ENCODE peak calls at places on chromosomes 7 and 10, in four cellular contexts. N is HCT116, M is HepG2, J is K562. S is an unnamed sample.

GRCh38 chr7:103446046-103446520 is at the start of gene SLC26A5:
- DNase-seq in J (peak; percentile 74), M (no peak), N (no peak), S (no peak)

GRCh38 chr7:137816696-137817320 is 30.0 kb downstream of the DGKI start:
- DNase-seq in J (no peak), N (no peak), M (peak; percentile 5), S (no peak)

GRCh38 chr10:128431083-128431482 is 304.9 kb upstream of the MKI67 start:
- DNase-seq in N (no peak), J (no peak), M (no peak), S (no peak)

GRCh38 chr7:90474284-90475210 is 5.1 kb downstream of the PTTG1IP2 start:
- DNase-seq in J (no peak), M (no peak), N (peak; percentile 8), S (no peak)

GRCh38 chr7:47481656-47482012 is 100.3 kb downstream of the TNS3 start:
- DNase-seq in M (no peak), J (no peak), N (no peak), S (no peak)

GRCh38 chr7:107691713-107692112 is 31.1 kb downstream of the SLC26A4 start:
- DNase-seq in N (no peak), M (no peak), J (no peak), S (no peak)

GRCh38 chr10:82982110-82982608 is 1107.2 kb downstream of the NRG3 start:
- DNase-seq in N (no peak), M (no peak), J (no peak), S (peak; percentile 72)

GRCh38 chr7:138328215-138328614 is 131.8 kb upstream of the TRIM24 start:
- DNase-seq in M (peak; percentile 87), J (no peak), N (no peak), S (no peak)

GRCh38 chr7:5532520-5533335 is 109.1 kb upstream of the TNRC18 start:
- DNase-seq in N (no peak), M (peak; percentile 66), J (peak; percentile 40), S (no peak)

GRCh38 chr10:50972591-50972990 is 87.2 kb upstream of the A1CF start:
- DNase-seq in J (no peak), M (peak; percentile 54), N (no peak), S (no peak)

GRCh38 chr10:43930243-43930642 is 281.6 kb upstream of the ZNF32 start:
- DNase-seq in N (no peak), J (no peak), M (no peak), S (no peak)

GRCh38 chr10:43928425-43928968 is 279.8 kb upstream of the ZNF32 start:
- DNase-seq in M (no peak), N (no peak), J (no peak), S (no peak)

GRCh38 chr10:43929122-43929521 is 280.4 kb upstream of the ZNF32 start:
- DNase-seq in N (no peak), J (no peak), M (no peak), S (no peak)

GRCh38 chr10:43930777-43931176 is 282.1 kb upstream of the ZNF32 start:
- DNase-seq in N (no peak), M (no peak), J (no peak), S (no peak)

GRCh38 chr10:43931308-43931930 is 282.7 kb upstream of the ZNF32 start:
- DNase-seq in J (no peak), M (no peak), N (no peak), S (no peak)
- TF ChIP-seq TCF7L2 in J (no peak), M (no peak), N (no peak), S (no peak)

GRCh38 chr7:51046103-51046466 is 263.4 kb upstream of the GRB10 start:
- DNase-seq in J (no peak), N (no peak), M (no peak), S (no peak)
- TF ChIP-seq SIN3A in J (no peak), N (no peak), M (no peak), S (no peak)

DNA sequence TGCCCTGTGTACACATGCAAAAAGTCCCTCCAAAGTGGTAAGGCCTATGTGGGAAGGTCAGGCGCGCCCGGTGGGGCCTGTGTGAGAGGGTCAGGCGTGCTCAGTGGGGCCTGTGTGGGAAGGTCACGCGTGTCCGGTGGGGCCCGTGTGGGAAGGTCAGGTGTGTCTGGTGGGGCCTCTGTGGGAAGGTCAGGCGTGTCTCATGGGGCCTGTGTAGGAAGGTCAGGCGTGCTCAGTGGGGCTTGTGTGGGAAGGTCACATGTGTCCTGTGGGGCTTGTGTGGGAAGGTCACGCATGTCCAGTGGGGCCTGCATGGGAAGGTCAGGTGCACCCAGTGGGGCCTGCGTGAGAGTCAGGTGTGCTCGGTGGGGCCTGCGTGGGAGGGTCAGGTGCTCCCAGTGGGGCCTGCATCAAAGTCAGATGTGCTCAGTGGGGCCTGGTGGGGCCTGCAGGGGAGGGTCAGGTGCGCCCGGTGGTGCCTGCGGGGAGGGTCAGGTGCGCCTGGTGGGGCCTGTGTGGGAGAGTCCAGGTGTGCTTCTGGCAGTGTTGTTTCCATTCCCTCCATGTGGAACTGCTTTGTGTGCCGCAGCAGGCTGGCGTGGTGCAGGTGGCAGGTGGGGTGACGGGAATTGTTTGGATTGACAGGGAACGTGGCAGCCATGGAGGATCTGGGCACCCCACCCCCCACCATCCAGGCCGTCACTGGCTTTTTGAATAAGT is 15.4 kb downstream of the LRRC27 start:
- DNase-seq in M (no peak), N (no peak), J (no peak), S (no peak)
- TF ChIP-seq TCF7L2 in M (no peak), N (no peak), J (no peak), S (no peak)

GRCh38 chr10:4109469-4109868 is 324.5 kb upstream of the KLF6 start:
- DNase-seq in N (no peak), J (no peak), M (no peak), S (no peak)
- TF ChIP-seq SIN3A in N (no peak), J (no peak), M (no peak), S (no peak)

DNA sequence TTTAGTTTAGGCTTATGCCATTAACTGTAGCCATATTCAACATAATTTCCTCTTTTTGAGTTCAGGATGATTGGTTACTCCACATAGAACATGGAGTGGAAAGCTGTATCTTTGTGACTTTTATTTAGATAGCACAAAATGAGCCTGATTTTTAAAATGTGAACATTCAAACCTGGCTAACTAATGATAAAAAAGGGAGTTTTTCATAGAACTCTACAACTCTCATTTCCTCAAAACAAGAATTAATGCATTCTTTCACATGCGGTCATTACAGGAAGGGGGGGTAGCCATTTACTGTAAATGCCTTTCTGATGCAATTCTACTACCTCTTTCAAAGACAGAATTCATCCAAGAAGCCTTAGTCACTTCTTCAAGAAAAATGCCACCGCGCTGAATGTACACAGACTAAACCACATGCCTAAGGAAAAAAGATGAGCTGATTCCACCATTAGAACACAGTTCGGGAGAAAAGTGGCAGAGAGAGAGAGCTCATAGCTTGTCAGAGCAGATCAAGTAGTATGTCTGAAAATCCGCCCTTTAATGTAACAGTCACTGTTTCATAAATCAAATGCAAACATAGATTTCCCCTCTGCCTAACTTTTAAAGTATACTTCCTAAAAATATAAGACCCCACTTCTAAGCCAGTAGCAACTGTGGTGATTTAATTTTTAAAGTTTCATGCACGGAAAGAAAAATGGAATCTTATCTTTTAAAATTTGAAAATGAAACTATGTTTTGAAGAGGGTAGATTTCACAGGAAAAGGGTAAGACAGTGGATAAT is 226.4 kb upstream of the KLF14 start:
- DNase-seq in M (no peak), J (peak; percentile 36), N (peak; percentile 87), S (peak; percentile 89)
- TF ChIP-seq TCF7L2 in M (no peak), J (no peak), N (peak; percentile 50), S (no peak)

GRCh38 chr7:44798649-44799275 is 2.3 kb downstream of the PPIA start:
- DNase-seq in N (no peak), J (no peak), M (no peak), S (no peak)
- TF ChIP-seq SIN3A in N (no peak), J (no peak), M (no peak), S (no peak)

GRCh38 chr10:122199070-122199469 is 72.0 kb upstream of the BTBD16 start:
- DNase-seq in M (no peak), N (no peak), J (no peak), S (no peak)
- TF ChIP-seq TCF7L2 in M (no peak), N (no peak), J (no peak), S (no peak)

DNA sequence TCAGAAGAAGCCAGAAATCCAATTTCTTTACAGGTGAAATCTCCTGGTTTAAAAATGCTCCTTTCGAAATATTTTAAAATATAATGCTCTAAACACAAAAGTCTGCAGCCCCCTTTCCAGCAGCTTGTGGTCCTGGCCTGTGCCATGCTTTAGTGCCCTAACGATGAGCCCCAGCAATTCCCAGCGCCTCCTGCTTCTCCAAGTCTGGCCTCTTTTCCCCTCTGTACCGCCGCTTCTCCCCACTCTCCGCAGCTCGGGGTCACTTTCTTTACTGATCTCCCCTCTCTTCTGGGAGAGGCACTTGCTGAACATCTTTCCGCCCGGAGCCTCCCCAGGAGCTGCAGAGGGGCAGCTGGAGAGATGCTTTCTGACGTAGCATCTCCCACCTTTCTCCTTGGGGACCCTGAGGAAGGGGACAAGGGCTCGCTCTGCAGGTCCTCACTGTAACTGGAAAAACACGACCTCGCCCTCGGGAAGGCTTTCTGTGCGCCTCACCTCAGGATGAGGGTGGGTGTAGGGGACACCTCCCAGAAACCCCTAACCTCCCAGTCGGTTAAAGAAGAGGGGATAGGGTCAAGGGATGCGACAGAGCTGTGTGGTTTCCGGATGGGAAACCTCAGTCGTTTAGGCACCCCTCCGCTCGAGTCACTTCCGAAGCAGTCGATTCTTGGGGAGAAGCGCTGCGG is 544 bp upstream of the INA start:
- DNase-seq in M (no peak), J (no peak), N (no peak), S (no peak)
- TF ChIP-seq SIN3A in M (no peak), J (no peak), N (no peak), S (no peak)

DNA sequence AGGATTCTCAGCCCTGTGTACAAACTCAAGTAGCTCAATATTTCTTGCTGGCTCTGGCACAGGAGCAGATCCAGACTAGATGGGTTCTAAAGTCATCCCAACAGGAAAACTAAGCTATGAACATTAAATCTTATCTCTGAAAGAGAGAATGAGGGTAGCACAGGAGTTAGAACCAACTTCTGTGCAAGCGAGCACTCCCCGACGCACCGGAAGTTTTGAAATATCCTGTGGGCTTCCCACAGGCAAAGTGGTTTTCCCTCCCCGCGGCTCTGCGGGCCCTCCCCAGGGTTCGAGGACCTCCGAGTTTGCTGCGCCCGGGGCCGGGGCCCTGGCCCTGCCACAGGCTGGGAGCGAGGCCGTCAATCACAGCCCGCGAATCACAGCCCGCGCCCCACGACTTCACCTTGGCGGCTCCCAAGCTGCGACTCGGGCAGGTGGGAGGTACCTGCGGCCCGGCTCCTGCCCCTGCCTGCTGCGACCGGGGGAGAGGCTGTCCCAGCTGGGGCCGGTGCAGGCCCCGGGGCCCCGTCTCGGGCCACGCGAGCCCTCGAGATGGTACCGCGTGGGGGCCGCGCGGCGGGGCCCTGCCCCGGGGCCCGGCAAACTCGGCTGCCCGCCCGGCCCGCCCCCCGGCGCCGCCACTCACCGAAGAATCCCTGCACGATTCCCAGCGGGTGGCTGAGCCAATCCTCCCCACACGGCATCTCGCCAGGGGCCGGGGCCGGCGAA is 598 bp downstream of the MCMBP start:
- DNase-seq in N (peak; percentile 51), J (no peak), M (no peak), S (no peak)
- TF ChIP-seq TCF7L2 in N (no peak), J (no peak), M (no peak), S (no peak)

GRCh38 chr7:154698726-154699291 is 304.1 kb downstream of the PAXIP1 start:
- DNase-seq in M (peak; percentile 7), J (peak; percentile 81), N (no peak), S (no peak)
- TF ChIP-seq SIN3A in M (no peak), J (no peak), N (no peak), S (no peak)